ENCODE peak calls at places on chromosome 21, in four cellular contexts. S, X, O and V are unnamed samples.

GRCh38 chr21:37915941-37916794 is at the start of gene KCNJ6:
- DNase-seq in S (no peak), X (peak; percentile 94), O (no peak), V (no peak)

GRCh38 chr21:31557421-31557955 is 102.0 kb upstream of the SOD1 start:
- DNase-seq in S (no peak), X (peak; percentile 85), O (no peak), V (no peak)

GRCh38 chr21:26844258-26845065 is 747 bp downstream of the ADAMTS1 start:
- DNase-seq in S (no peak), X (peak; percentile 60), O (peak; percentile 33), V (no peak)

GRCh38 chr21:33063907-33064622 is 5.9 kb upstream of the OLIG1 start:
- DNase-seq in S (no peak), X (peak; percentile 69), O (no peak), V (no peak)

GRCh38 chr21:40386301-40386911 is 460.6 kb downstream of the DSCAM start:
- DNase-seq in S (no peak), X (peak; percentile 69), O (peak; percentile 49), V (peak; percentile 7)

GRCh38 chr21:33847586-33848251 is 67.9 kb downstream of the ATP5PO start:
- DNase-seq in S (no peak), X (no peak), O (no peak), V (no peak)

GRCh38 chr21:22106720-22107410 is 1108.7 kb downstream of the NCAM2 start:
- DNase-seq in S (no peak), X (no peak), O (peak; percentile 61), V (no peak)

GRCh38 chr21:32372755-32373154 is 20.1 kb downstream of the URB1 start:
- DNase-seq in S (no peak), X (no peak), O (no peak), V (no peak)

GRCh38 chr21:31576428-31576827 is 83.1 kb upstream of the SOD1 start:
- DNase-seq in S (no peak), X (no peak), O (peak; percentile 19), V (no peak)

GRCh38 chr21:46128983-46129571 is 26.3 kb downstream of the FTCD start:
- DNase-seq in S (no peak), X (no peak), O (no peak), V (no peak)

GRCh38 chr21:46048926-46049889 is 48.7 kb upstream of the COL6A2 start:
- DNase-seq in S (peak; percentile 88), X (peak; percentile 46), O (peak; percentile 94), V (no peak)

GRCh38 chr21:36696390-36696639 is 2.6 kb upstream of the SIM2 start:
- DNase-seq in S (no peak), X (peak; percentile 55), O (no peak), V (no peak)

GRCh38 chr21:36694593-36695282 is 4.2 kb upstream of the SIM2 start:
- DNase-seq in S (no peak), X (no peak), O (no peak), V (no peak)

GRCh38 chr21:36694041-36694515 is 4.8 kb upstream of the SIM2 start:
- DNase-seq in S (no peak), X (peak; percentile 47), O (no peak), V (no peak)

GRCh38 chr21:36695671-36696389 is 3.1 kb upstream of the SIM2 start:
- DNase-seq in S (no peak), X (peak; percentile 87), O (no peak), V (no peak)

GRCh38 chr21:36695283-36695634 is 3.7 kb upstream of the SIM2 start:
- DNase-seq in S (no peak), X (no peak), O (no peak), V (no peak)
- H3K4me3 ChIP-seq in S (no peak overlapping the region), X (peak overlapping the region; percentile 59), O (no peak overlapping the region), V (no peak overlapping the region)

DNA sequence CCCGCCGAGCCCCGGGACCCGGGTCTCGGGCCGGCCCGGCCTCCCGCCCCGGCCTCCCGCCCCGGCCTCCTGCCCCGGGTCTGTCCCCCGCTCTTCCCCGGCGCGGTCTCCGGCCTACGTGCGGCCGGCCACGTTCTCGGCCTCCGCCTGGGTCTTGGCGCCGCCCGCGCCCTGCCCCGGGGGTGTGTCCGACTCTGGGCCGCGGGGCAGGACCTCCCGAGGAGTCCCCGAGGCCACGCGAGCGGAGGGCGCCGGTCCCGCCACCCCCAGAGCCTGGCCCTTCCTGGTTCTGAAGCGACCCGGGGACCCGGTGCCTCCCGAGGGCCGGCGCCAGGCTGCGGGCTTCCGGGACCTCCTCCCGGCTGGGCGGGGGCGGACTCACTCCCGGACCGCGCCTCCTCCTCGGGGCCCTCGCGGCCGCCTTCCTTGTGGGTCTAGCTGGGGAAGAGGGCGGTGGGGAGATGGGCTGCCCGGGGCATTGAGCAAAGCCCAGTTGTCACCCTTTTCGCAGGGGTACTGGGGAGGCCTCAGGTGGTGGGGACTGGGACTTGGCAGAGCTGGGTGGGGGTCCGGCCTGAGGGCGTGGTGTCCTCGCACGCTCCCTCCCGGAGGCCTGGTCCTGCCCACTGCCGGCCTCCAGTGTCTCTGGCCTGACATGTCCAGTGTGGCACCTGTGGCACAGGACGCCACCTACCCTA is 558 bp downstream of the PFKL start:
- DNase-seq in S (no peak), X (peak; percentile 61), O (peak; percentile 57), V (peak; percentile 70)
- H3K79me2 ChIP-seq in S (peaks cover 10% of the 10 kb centered on the region), X (peaks cover 3% of the 10 kb centered on the region), O (peaks cover 50% of the 10 kb centered on the region), V (peaks cover 7% of the 10 kb centered on the region)

GRCh38 chr21:43972850-43973633 is 39.1 kb upstream of the TRAPPC10 start:
- DNase-seq in S (no peak), X (no peak), O (no peak), V (no peak)

GRCh38 chr21:43975469-43976098 is 36.5 kb upstream of the TRAPPC10 start:
- DNase-seq in S (no peak), X (peak; percentile 82), O (peak; percentile 78), V (peak; percentile 71)

GRCh38 chr21:43976661-43977060 is 35.4 kb upstream of the TRAPPC10 start:
- DNase-seq in S (no peak), X (no peak), O (peak; percentile 45), V (no peak)

GRCh38 chr21:43973634-43973955 is 38.5 kb upstream of the TRAPPC10 start:
- DNase-seq in S (no peak), X (no peak), O (no peak), V (no peak)

GRCh38 chr21:43974791-43975468 is 37.2 kb upstream of the TRAPPC10 start:
- DNase-seq in S (no peak), X (no peak), O (no peak), V (no peak)
- H3K9me2 ChIP-seq in S (no peaks in the 10 kb centered on the region), X (no peaks in the 10 kb centered on the region), O (no peaks in the 10 kb centered on the region), V (no peaks in the 10 kb centered on the region)

GRCh38 chr21:42079939-42080787 is 9.0 kb downstream of the UMODL1 start:
- DNase-seq in S (no peak), X (no peak), O (no peak), V (no peak)

GRCh38 chr21:42081931-42082381 is 10.8 kb downstream of the UMODL1 start:
- DNase-seq in S (no peak), X (no peak), O (no peak), V (no peak)

GRCh38 chr21:42081138-42081537 is 10.0 kb downstream of the UMODL1 start:
- DNase-seq in S (no peak), X (no peak), O (no peak), V (no peak)

GRCh38 chr21:42080788-42081083 is 9.6 kb downstream of the UMODL1 start:
- DNase-seq in S (no peak), X (no peak), O (no peak), V (no peak)

GRCh38 chr21:42079008-42079938 is 8.2 kb downstream of the UMODL1 start:
- DNase-seq in S (no peak), X (no peak), O (no peak), V (no peak)
- H3K4me3 ChIP-seq in S (no peak overlapping the region), X (no peak overlapping the region), O (no peak overlapping the region), V (no peak overlapping the region)

GRCh38 chr21:39183272-39184049 is at the start of gene PSMG1:
- DNase-seq in S (peak; percentile 73), X (peak; percentile 96), O (peak; percentile 96), V (peak; percentile 95)
- H3K79me2 ChIP-seq in S (peaks cover 23% of the 10 kb centered on the region), X (peaks cover 33% of the 10 kb centered on the region), O (peaks cover 41% of the 10 kb centered on the region), V (peaks cover 38% of the 10 kb centered on the region)